ENCODE peak calls at places on chromosomes 3 and 15, in eight cellular contexts. T is activated CD8-positive, alpha-beta T cell treated with anti-CD3 and anti-CD28 coated beads for 36 hours; C is AG09309; J is astrocyte of the cerebellum; N is H1; H is coronary artery; F is testis; R is astrocyte. A is an unnamed sample.
A peak's percentile ranks its signal among the peaks of the same experiment; 100 is the strongest.

GRCh38 chr15:61175024-61175423 is 54.1 kb downstream of the RORA start:
- DNase-seq in T (no peak), C (no peak), J (no peak), N (no peak), H (no peak), F (no peak), R (no peak), A (no peak)

GRCh38 chr15:41494190-41494921 is 682 bp downstream of the ITPKA start:
- DNase-seq in T (peak; percentile 63), C (no peak), J (no peak), N (no peak), H (no peak), F (peak; percentile 24), R (no peak), A (no peak)

GRCh38 chr15:78051622-78052405 is 25.7 kb downstream of the TBC1D2B start:
- DNase-seq in T (no peak), C (no peak), J (no peak), N (no peak), H (no peak), F (no peak), R (peak; percentile 55), A (no peak)

GRCh38 chr3:150202696-150203095 is 205.4 kb upstream of the TSC22D2 start:
- DNase-seq in T (no peak), C (no peak), J (no peak), N (no peak), H (no peak), F (no peak), R (no peak), A (no peak)

GRCh38 chr3:12041476-12041875 is 37.3 kb downstream of the SYN2 start:
- DNase-seq in T (no peak), C (no peak), J (no peak), N (no peak), H (no peak), F (no peak), R (no peak), A (no peak)

GRCh38 chr15:65304393-65305143 is at the start of gene RNU5B-1:
- DNase-seq in T (peak; percentile 89), C (peak; percentile 95), J (peak; percentile 92), N (no peak), H (no peak), F (peak; percentile 85), R (peak; percentile 98), A (peak; percentile 100)

GRCh38 chr3:45055032-45055410 is 28.9 kb downstream of the CLEC3B start:
- DNase-seq in T (no peak), C (no peak), J (peak; percentile 60), N (no peak), H (no peak), F (no peak), R (peak; percentile 84), A (peak; percentile 57)

GRCh38 chr3:10108091-10108490 is at the start of gene FANCD2OS:
- DNase-seq in T (no peak), C (no peak), J (no peak), N (no peak), H (no peak), F (peak; percentile 23), R (no peak), A (no peak)

GRCh38 chr3:34483290-34483887 is 685.0 kb downstream of the PDCD6IP start:
- DNase-seq in T (no peak), C (no peak), J (no peak), N (no peak), H (no peak), F (no peak), R (no peak), A (no peak)

GRCh38 chr3:121542924-121543323 is 2.9 kb downstream of the POLQ start:
- DNase-seq in T (no peak), C (no peak), J (no peak), N (no peak), H (no peak), F (no peak), R (no peak), A (no peak)

GRCh38 chr15:44662478-44663409 is 718 bp downstream of the SPG11 start:
- DNase-seq in T (peak; percentile 91), C (no peak), J (peak; percentile 6), N (no peak), H (peak; percentile 81), F (peak; percentile 76), R (peak; percentile 40), A (peak; percentile 52)

GRCh38 chr15:27235161-27235560 is 264.2 kb downstream of the GABRG3 start:
- DNase-seq in T (no peak), C (no peak), J (no peak), N (no peak), H (no peak), F (no peak), R (no peak), A (no peak)

GRCh38 chr15:27237319-27237939 is 266.4 kb downstream of the GABRG3 start:
- DNase-seq in T (no peak), C (no peak), J (no peak), N (no peak), H (no peak), F (no peak), R (no peak), A (no peak)

GRCh38 chr15:27235689-27236088 is 264.7 kb downstream of the GABRG3 start:
- DNase-seq in T (no peak), C (no peak), J (no peak), N (no peak), H (no peak), F (no peak), R (no peak), A (no peak)

GRCh38 chr15:27234593-27234992 is 263.6 kb downstream of the GABRG3 start:
- DNase-seq in T (no peak), C (no peak), J (no peak), N (no peak), H (no peak), F (no peak), R (peak; percentile 18), A (no peak)

GRCh38 chr15:27238209-27238608 is 267.2 kb downstream of the GABRG3 start:
- DNase-seq in T (no peak), C (no peak), J (no peak), N (no peak), H (no peak), F (peak; percentile 24), R (no peak), A (no peak)
- TF ChIP-seq CTCF in T (no peak), C (no peak), J (no peak), N (peak; percentile 64), H (no peak), F (no peak), R (no peak), A (no peak)

GRCh38 chr3:72938471-72939265 is 50.8 kb downstream of the GXYLT2 start:
- DNase-seq in T (peak; percentile 38), C (peak; percentile 98), J (peak; percentile 72), N (no peak), H (peak; percentile 87), F (peak; percentile 81), R (peak; percentile 98), A (peak; percentile 92)
- TF ChIP-seq CTCF in T (peak; percentile 67), C (peak; percentile 54), J (peak; percentile 57), N (peak; percentile 52), H (peak; percentile 50), F (peak; percentile 82), R (peak; percentile 59), A (peak; percentile 88)

GRCh38 chr3:3801510-3801841 is 2.2 kb downstream of the LRRN1 start:
- DNase-seq in T (no peak), C (no peak), J (no peak), N (peak; percentile 71), H (no peak), F (peak; percentile 28), R (no peak), A (no peak)

GRCh38 chr3:3800076-3800448 is 831 bp downstream of the LRRN1 start:
- DNase-seq in T (peak; percentile 12), C (no peak), J (no peak), N (no peak), H (no peak), F (peak; percentile 27), R (no peak), A (no peak)

GRCh38 chr3:3800685-3801509 is 1.7 kb downstream of the LRRN1 start:
- DNase-seq in T (no peak), C (no peak), J (no peak), N (no peak), H (no peak), F (peak; percentile 48), R (peak; percentile 11), A (no peak)

GRCh38 chr3:3798641-3799113 is 554 bp upstream of the LRRN1 start:
- DNase-seq in T (peak; percentile 76), C (no peak), J (no peak), N (peak; percentile 10), H (no peak), F (peak; percentile 70), R (peak; percentile 26), A (no peak)

DNA sequence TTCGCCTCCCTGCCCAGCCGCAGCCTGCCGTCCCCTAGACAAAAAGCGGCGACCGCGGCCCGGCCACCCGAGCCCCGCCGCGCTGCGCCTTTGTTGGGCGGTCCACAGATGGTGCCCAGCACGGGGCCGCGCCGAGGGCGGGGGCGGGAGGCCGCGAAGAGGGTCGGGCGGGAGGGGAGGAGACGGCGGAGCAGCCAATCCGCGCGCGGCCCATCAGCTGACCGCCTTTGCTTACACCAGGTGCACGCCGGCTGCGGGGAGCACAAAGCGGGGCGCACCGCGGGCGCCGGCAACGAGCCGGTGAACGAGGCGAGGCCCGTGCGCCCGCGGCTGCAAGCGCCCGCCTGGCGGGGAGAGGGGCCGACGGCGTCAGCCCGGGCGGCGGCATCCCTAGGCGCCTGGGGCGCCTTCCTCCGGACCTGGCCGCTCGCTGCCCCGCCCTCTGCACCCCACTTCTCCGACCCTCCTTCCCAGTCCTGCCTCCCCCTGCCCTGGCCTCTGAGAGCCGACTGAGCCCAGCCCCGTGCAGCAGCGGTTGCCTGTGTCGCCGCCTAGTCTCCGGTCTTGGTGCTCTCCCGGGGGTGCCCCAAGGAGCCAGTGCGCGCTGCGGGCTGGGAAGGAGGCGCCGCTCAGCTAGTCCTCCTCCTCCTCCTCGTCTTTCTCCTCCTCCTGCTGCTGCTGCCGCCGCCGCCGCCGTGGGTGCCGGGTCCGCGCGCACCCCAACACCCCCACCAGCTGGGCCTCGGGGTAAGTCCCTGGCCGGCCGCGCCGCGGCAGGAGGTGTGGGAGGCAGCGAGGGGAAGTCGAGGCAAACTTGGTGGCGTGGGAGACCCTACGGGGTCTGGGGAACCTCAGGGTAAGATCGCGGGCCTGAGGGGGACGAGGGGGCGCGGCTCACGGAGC is at the start of gene LRRN1:
- DNase-seq in T (peak; percentile 84), C (no peak), J (no peak), N (peak; percentile 69), H (no peak), F (peak; percentile 93), R (peak; percentile 47), A (no peak)
- TF ChIP-seq CTCF in T (no peak), C (no peak), J (no peak), N (no peak), H (no peak), F (no peak), R (no peak), A (no peak)

DNA sequence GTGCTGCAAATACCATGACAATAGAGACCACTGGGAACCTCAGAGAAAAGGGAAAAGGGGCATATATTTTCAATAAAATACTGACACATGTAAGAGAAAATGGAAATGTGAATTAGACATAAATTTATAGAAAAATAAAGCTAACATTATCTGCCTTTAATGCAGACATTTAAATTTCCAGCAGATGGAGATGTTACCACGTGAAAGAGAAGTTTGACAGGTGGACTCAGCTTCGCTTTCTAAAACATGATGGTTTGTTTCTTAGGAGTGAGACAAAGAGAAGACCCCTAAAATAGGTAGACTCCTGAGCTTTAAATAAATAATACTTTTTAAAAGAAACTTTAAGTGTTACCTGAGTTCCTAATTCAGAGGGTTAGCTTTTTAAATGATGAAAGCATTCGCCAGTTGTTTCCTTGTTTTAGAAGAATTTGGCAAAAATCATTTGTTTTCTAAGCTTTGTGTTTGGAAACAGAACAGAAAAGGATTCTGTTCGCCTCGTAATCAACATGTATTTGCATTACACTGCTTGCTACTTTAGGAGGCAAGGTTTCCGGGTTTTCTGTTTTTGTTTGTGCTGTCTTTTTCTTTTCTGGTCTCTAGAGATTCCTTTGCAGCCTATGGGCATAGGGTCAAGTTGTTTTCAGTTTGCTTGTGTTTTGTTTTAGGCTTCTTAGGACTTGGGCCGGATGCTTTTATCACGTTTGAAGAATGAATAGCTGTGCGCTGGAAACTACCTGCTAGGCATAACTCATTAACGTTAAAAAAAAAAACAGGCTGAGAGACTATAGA is 271.4 kb downstream of the THSD4 start:
- DNase-seq in T (no peak), C (no peak), J (peak; percentile 11), N (no peak), H (no peak), F (no peak), R (peak; percentile 8), A (no peak)
- TF ChIP-seq CTCF in T (peak; percentile 63), C (peak; percentile 22), J (peak; percentile 21), N (no peak), H (peak; percentile 35), F (peak; percentile 47), R (peak; percentile 41), A (peak; percentile 65)

A was measured in HFFc6.